ENCODE peak calls at places on chromosomes 4 and X, in six cellular contexts. One of them, this sample, is unnamed.

GRCh38 chr4:13933163-13933562 is 305.6 kb upstream of the BOD1L1 start:
- DNase-seq in astrocyte of the cerebellum: no peak
- DNase-seq in heart left ventricle: no peak
- DNase-seq in left ventricle myocardium inferior: no peak
- DNase-seq in activated CD4-positive, CD25-positive, alpha-beta regulatory T cell treated with anti-CD3 and anti-CD28 coated beads, Interleukin-2, amount 50 U/mL, for 72 hours: no peak
- DNase-seq in activated T-cell treated with anti-CD3 and anti-CD28 coated beads for 1 hour: no peak
- DNase-seq in this sample: no peak

GRCh38 chrX:134622056-134622812 is 36.0 kb downstream of the PLAC1 start:
- DNase-seq in heart left ventricle: no peak
- DNase-seq in activated CD4-positive, CD25-positive, alpha-beta regulatory T cell treated with anti-CD3 and anti-CD28 coated beads, Interleukin-2, amount 50 U/mL, for 72 hours: no peak
- DNase-seq in left ventricle myocardium inferior: no peak
- DNase-seq in astrocyte of the cerebellum: peak; percentile 81
- DNase-seq in activated T-cell treated with anti-CD3 and anti-CD28 coated beads for 1 hour: no peak
- DNase-seq in this sample: no peak

GRCh38 chr4:88341227-88342192 is 37.1 kb upstream of the HERC6 start:
- DNase-seq in astrocyte of the cerebellum: peak; percentile 44
- DNase-seq in activated CD4-positive, CD25-positive, alpha-beta regulatory T cell treated with anti-CD3 and anti-CD28 coated beads, Interleukin-2, amount 50 U/mL, for 72 hours: no peak
- DNase-seq in left ventricle myocardium inferior: no peak
- DNase-seq in heart left ventricle: peak; percentile 62
- DNase-seq in activated T-cell treated with anti-CD3 and anti-CD28 coated beads for 1 hour: no peak
- DNase-seq in this sample: no peak

GRCh38 chrX:1231850-1232505 is 19.5 kb upstream of the CRLF2 start:
- DNase-seq in astrocyte of the cerebellum: no peak
- DNase-seq in heart left ventricle: no peak
- DNase-seq in activated CD4-positive, CD25-positive, alpha-beta regulatory T cell treated with anti-CD3 and anti-CD28 coated beads, Interleukin-2, amount 50 U/mL, for 72 hours: no peak
- DNase-seq in activated T-cell treated with anti-CD3 and anti-CD28 coated beads for 1 hour: peak; percentile 23
- DNase-seq in left ventricle myocardium inferior: no peak
- DNase-seq in this sample: no peak

GRCh38 chrX:133414399-133415275 is 652 bp downstream of the GPC4 start:
- DNase-seq in astrocyte of the cerebellum: no peak
- DNase-seq in left ventricle myocardium inferior: no peak
- DNase-seq in activated CD4-positive, CD25-positive, alpha-beta regulatory T cell treated with anti-CD3 and anti-CD28 coated beads, Interleukin-2, amount 50 U/mL, for 72 hours: no peak
- DNase-seq in heart left ventricle: peak; percentile 30
- DNase-seq in activated T-cell treated with anti-CD3 and anti-CD28 coated beads for 1 hour: no peak
- DNase-seq in this sample: no peak

GRCh38 chrX:11100281-11101035 is 10.7 kb upstream of the HCCS start:
- DNase-seq in activated T-cell treated with anti-CD3 and anti-CD28 coated beads for 1 hour: no peak
- DNase-seq in left ventricle myocardium inferior: no peak
- DNase-seq in heart left ventricle: no peak
- DNase-seq in astrocyte of the cerebellum: peak; percentile 55
- DNase-seq in activated CD4-positive, CD25-positive, alpha-beta regulatory T cell treated with anti-CD3 and anti-CD28 coated beads, Interleukin-2, amount 50 U/mL, for 72 hours: no peak
- DNase-seq in this sample: no peak

GRCh38 chr4:151302432-151302831 is 23.0 kb downstream of the SH3D19 start:
- DNase-seq in astrocyte of the cerebellum: no peak
- DNase-seq in activated CD4-positive, CD25-positive, alpha-beta regulatory T cell treated with anti-CD3 and anti-CD28 coated beads, Interleukin-2, amount 50 U/mL, for 72 hours: no peak
- DNase-seq in activated T-cell treated with anti-CD3 and anti-CD28 coated beads for 1 hour: no peak
- DNase-seq in heart left ventricle: no peak
- DNase-seq in left ventricle myocardium inferior: no peak
- DNase-seq in this sample: no peak

GRCh38 chrX:69185886-69186285 is 20.6 kb upstream of the PJA1 start:
- DNase-seq in activated CD4-positive, CD25-positive, alpha-beta regulatory T cell treated with anti-CD3 and anti-CD28 coated beads, Interleukin-2, amount 50 U/mL, for 72 hours: no peak
- DNase-seq in left ventricle myocardium inferior: no peak
- DNase-seq in activated T-cell treated with anti-CD3 and anti-CD28 coated beads for 1 hour: no peak
- DNase-seq in heart left ventricle: no peak
- DNase-seq in astrocyte of the cerebellum: no peak
- DNase-seq in this sample: no peak

GRCh38 chr4:11618666-11619282 is 190.1 kb upstream of the HS3ST1 start:
- DNase-seq in left ventricle myocardium inferior: no peak
- DNase-seq in heart left ventricle: no peak
- DNase-seq in activated CD4-positive, CD25-positive, alpha-beta regulatory T cell treated with anti-CD3 and anti-CD28 coated beads, Interleukin-2, amount 50 U/mL, for 72 hours: no peak
- DNase-seq in astrocyte of the cerebellum: no peak
- DNase-seq in activated T-cell treated with anti-CD3 and anti-CD28 coated beads for 1 hour: no peak
- DNase-seq in this sample: no peak

GRCh38 chr4:80471701-80472100 is 136.2 kb downstream of the CFAP299 start:
- DNase-seq in astrocyte of the cerebellum: peak; percentile 8
- DNase-seq in left ventricle myocardium inferior: no peak
- DNase-seq in activated T-cell treated with anti-CD3 and anti-CD28 coated beads for 1 hour: no peak
- DNase-seq in heart left ventricle: no peak
- DNase-seq in activated CD4-positive, CD25-positive, alpha-beta regulatory T cell treated with anti-CD3 and anti-CD28 coated beads, Interleukin-2, amount 50 U/mL, for 72 hours: no peak
- DNase-seq in this sample: no peak

GRCh38 chr4:10061650-10062415 is 40.5 kb upstream of the SLC2A9 start:
- DNase-seq in activated T-cell treated with anti-CD3 and anti-CD28 coated beads for 1 hour: no peak
- DNase-seq in activated CD4-positive, CD25-positive, alpha-beta regulatory T cell treated with anti-CD3 and anti-CD28 coated beads, Interleukin-2, amount 50 U/mL, for 72 hours: no peak
- DNase-seq in left ventricle myocardium inferior: no peak
- DNase-seq in heart left ventricle: no peak
- DNase-seq in astrocyte of the cerebellum: no peak
- DNase-seq in this sample: no peak